ENCODE peak calls at places on chromosome 11, in eight cellular contexts. One of them, this sample, is unnamed.

GRCh38 chr11:50246183-50246582 is 213.5 kb downstream of the OR4C45 start:
- DNase-seq in PC-9: no peak
- DNase-seq in lower lobe of right lung: no peak
- DNase-seq in stimulated activated CD4-positive, alpha-beta T cell treated with anti-CD3 and anti-CD28 coated beads, Interleukin-2, amount 100 ng/mL, for 4 hours: no peak
- DNase-seq in brain pericyte: no peak
- DNase-seq in NCI-H526 treated with DMSO at 0.1 percent for 48 hours: no peak
- DNase-seq in stimulated activated CD8-positive, alpha-beta memory T cell treated with anti-CD3 and anti-CD28 coated beads, Interleukin-15, amount 100 ng/mL, for 1 hour: no peak
- DNase-seq in DMS153: no peak
- DNase-seq in this sample: no peak

GRCh38 chr11:93870616-93871015 is 20.2 kb upstream of the VSTM5 start:
- DNase-seq in PC-9: no peak
- DNase-seq in lower lobe of right lung: no peak
- DNase-seq in stimulated activated CD4-positive, alpha-beta T cell treated with anti-CD3 and anti-CD28 coated beads, Interleukin-2, amount 100 ng/mL, for 4 hours: no peak
- DNase-seq in brain pericyte: no peak
- DNase-seq in NCI-H526 treated with DMSO at 0.1 percent for 48 hours: no peak
- DNase-seq in stimulated activated CD8-positive, alpha-beta memory T cell treated with anti-CD3 and anti-CD28 coated beads, Interleukin-15, amount 100 ng/mL, for 1 hour: no peak
- DNase-seq in DMS153: no peak
- DNase-seq in this sample: no peak

GRCh38 chr11:110126936-110127335 is 33.7 kb downstream of the ZC3H12C start:
- DNase-seq in PC-9: no peak
- DNase-seq in lower lobe of right lung: no peak
- DNase-seq in stimulated activated CD4-positive, alpha-beta T cell treated with anti-CD3 and anti-CD28 coated beads, Interleukin-2, amount 100 ng/mL, for 4 hours: no peak
- DNase-seq in brain pericyte: no peak
- DNase-seq in NCI-H526 treated with DMSO at 0.1 percent for 48 hours: no peak
- DNase-seq in stimulated activated CD8-positive, alpha-beta memory T cell treated with anti-CD3 and anti-CD28 coated beads, Interleukin-15, amount 100 ng/mL, for 1 hour: no peak
- DNase-seq in DMS153: no peak
- DNase-seq in this sample: no peak

GRCh38 chr11:118126082-118126838 is 26.4 kb downstream of the SCN4B start:
- DNase-seq in PC-9: no peak
- DNase-seq in lower lobe of right lung: no peak
- DNase-seq in stimulated activated CD4-positive, alpha-beta T cell treated with anti-CD3 and anti-CD28 coated beads, Interleukin-2, amount 100 ng/mL, for 4 hours: no peak
- DNase-seq in brain pericyte: no peak
- DNase-seq in NCI-H526 treated with DMSO at 0.1 percent for 48 hours: peak; percentile 65
- DNase-seq in stimulated activated CD8-positive, alpha-beta memory T cell treated with anti-CD3 and anti-CD28 coated beads, Interleukin-15, amount 100 ng/mL, for 1 hour: no peak
- DNase-seq in DMS153: peak; percentile 79
- DNase-seq in this sample: no peak

GRCh38 chr11:65505434-65506315 is 6.8 kb downstream of the MALAT1 start:
- DNase-seq in PC-9: no peak
- DNase-seq in lower lobe of right lung: no peak
- DNase-seq in stimulated activated CD4-positive, alpha-beta T cell treated with anti-CD3 and anti-CD28 coated beads, Interleukin-2, amount 100 ng/mL, for 4 hours: no peak
- DNase-seq in brain pericyte: no peak
- DNase-seq in NCI-H526 treated with DMSO at 0.1 percent for 48 hours: no peak
- DNase-seq in stimulated activated CD8-positive, alpha-beta memory T cell treated with anti-CD3 and anti-CD28 coated beads, Interleukin-15, amount 100 ng/mL, for 1 hour: no peak
- DNase-seq in DMS153: no peak
- DNase-seq in this sample: no peak

GRCh38 chr11:819943-820649 is 1.4 kb downstream of the PNPLA2 start:
- DNase-seq in PC-9: peak; percentile 87
- DNase-seq in lower lobe of right lung: peak; percentile 97
- DNase-seq in stimulated activated CD4-positive, alpha-beta T cell treated with anti-CD3 and anti-CD28 coated beads, Interleukin-2, amount 100 ng/mL, for 4 hours: peak; percentile 84
- DNase-seq in brain pericyte: no peak
- DNase-seq in NCI-H526 treated with DMSO at 0.1 percent for 48 hours: peak; percentile 51
- DNase-seq in stimulated activated CD8-positive, alpha-beta memory T cell treated with anti-CD3 and anti-CD28 coated beads, Interleukin-15, amount 100 ng/mL, for 1 hour: peak; percentile 88
- DNase-seq in DMS153: peak; percentile 85
- DNase-seq in this sample: peak; percentile 52

GRCh38 chr11:13465909-13466371 is 2.9 kb upstream of the BTBD10 start:
- DNase-seq in PC-9: peak; percentile 3
- DNase-seq in lower lobe of right lung: no peak
- DNase-seq in stimulated activated CD4-positive, alpha-beta T cell treated with anti-CD3 and anti-CD28 coated beads, Interleukin-2, amount 100 ng/mL, for 4 hours: no peak
- DNase-seq in brain pericyte: no peak
- DNase-seq in NCI-H526 treated with DMSO at 0.1 percent for 48 hours: peak; percentile 71
- DNase-seq in stimulated activated CD8-positive, alpha-beta memory T cell treated with anti-CD3 and anti-CD28 coated beads, Interleukin-15, amount 100 ng/mL, for 1 hour: no peak
- DNase-seq in DMS153: no peak
- DNase-seq in this sample: peak; percentile 62

GRCh38 chr11:101686514-101686913 is 102.7 kb upstream of the TRPC6 start:
- DNase-seq in PC-9: peak; percentile 56
- DNase-seq in lower lobe of right lung: no peak
- DNase-seq in stimulated activated CD4-positive, alpha-beta T cell treated with anti-CD3 and anti-CD28 coated beads, Interleukin-2, amount 100 ng/mL, for 4 hours: no peak
- DNase-seq in brain pericyte: peak; percentile 53
- DNase-seq in NCI-H526 treated with DMSO at 0.1 percent for 48 hours: no peak
- DNase-seq in stimulated activated CD8-positive, alpha-beta memory T cell treated with anti-CD3 and anti-CD28 coated beads, Interleukin-15, amount 100 ng/mL, for 1 hour: no peak
- DNase-seq in DMS153: no peak
- DNase-seq in this sample: peak; percentile 86

GRCh38 chr11:66639066-66639813 is 737 bp downstream of the RBM4 start:
- DNase-seq in PC-9: no peak
- DNase-seq in lower lobe of right lung: no peak
- DNase-seq in stimulated activated CD4-positive, alpha-beta T cell treated with anti-CD3 and anti-CD28 coated beads, Interleukin-2, amount 100 ng/mL, for 4 hours: no peak
- DNase-seq in brain pericyte: no peak
- DNase-seq in NCI-H526 treated with DMSO at 0.1 percent for 48 hours: no peak
- DNase-seq in stimulated activated CD8-positive, alpha-beta memory T cell treated with anti-CD3 and anti-CD28 coated beads, Interleukin-15, amount 100 ng/mL, for 1 hour: no peak
- DNase-seq in DMS153: no peak
- DNase-seq in this sample: no peak

GRCh38 chr11:18548001-18548400 is 21.3 kb upstream of the TSG101 start:
- DNase-seq in PC-9: no peak
- DNase-seq in lower lobe of right lung: no peak
- DNase-seq in stimulated activated CD4-positive, alpha-beta T cell treated with anti-CD3 and anti-CD28 coated beads, Interleukin-2, amount 100 ng/mL, for 4 hours: no peak
- DNase-seq in brain pericyte: no peak
- DNase-seq in NCI-H526 treated with DMSO at 0.1 percent for 48 hours: no peak
- DNase-seq in stimulated activated CD8-positive, alpha-beta memory T cell treated with anti-CD3 and anti-CD28 coated beads, Interleukin-15, amount 100 ng/mL, for 1 hour: no peak
- DNase-seq in DMS153: no peak
- DNase-seq in this sample: no peak

GRCh38 chr11:93498099-93499040 is 44.8 kb downstream of the SMCO4 start:
- DNase-seq in PC-9: no peak
- DNase-seq in lower lobe of right lung: no peak
- DNase-seq in stimulated activated CD4-positive, alpha-beta T cell treated with anti-CD3 and anti-CD28 coated beads, Interleukin-2, amount 100 ng/mL, for 4 hours: no peak
- DNase-seq in brain pericyte: no peak
- DNase-seq in NCI-H526 treated with DMSO at 0.1 percent for 48 hours: peak; percentile 96
- DNase-seq in stimulated activated CD8-positive, alpha-beta memory T cell treated with anti-CD3 and anti-CD28 coated beads, Interleukin-15, amount 100 ng/mL, for 1 hour: no peak
- DNase-seq in DMS153: no peak
- DNase-seq in this sample: peak; percentile 31

GRCh38 chr11:19552100-19552499 is 160.5 kb upstream of the NAV2 start:
- DNase-seq in PC-9: no peak
- DNase-seq in lower lobe of right lung: no peak
- DNase-seq in stimulated activated CD4-positive, alpha-beta T cell treated with anti-CD3 and anti-CD28 coated beads, Interleukin-2, amount 100 ng/mL, for 4 hours: no peak
- DNase-seq in brain pericyte: no peak
- DNase-seq in NCI-H526 treated with DMSO at 0.1 percent for 48 hours: no peak
- DNase-seq in stimulated activated CD8-positive, alpha-beta memory T cell treated with anti-CD3 and anti-CD28 coated beads, Interleukin-15, amount 100 ng/mL, for 1 hour: no peak
- DNase-seq in DMS153: no peak
- DNase-seq in this sample: no peak

GRCh38 chr11:11748706-11749365 is 92.9 kb upstream of the USP47 start:
- DNase-seq in PC-9: no peak
- DNase-seq in lower lobe of right lung: no peak
- DNase-seq in stimulated activated CD4-positive, alpha-beta T cell treated with anti-CD3 and anti-CD28 coated beads, Interleukin-2, amount 100 ng/mL, for 4 hours: no peak
- DNase-seq in brain pericyte: no peak
- DNase-seq in NCI-H526 treated with DMSO at 0.1 percent for 48 hours: no peak
- DNase-seq in stimulated activated CD8-positive, alpha-beta memory T cell treated with anti-CD3 and anti-CD28 coated beads, Interleukin-15, amount 100 ng/mL, for 1 hour: no peak
- DNase-seq in DMS153: no peak
- DNase-seq in this sample: peak; percentile 50

GRCh38 chr11:120197254-120197891 is 13.5 kb upstream of the OAF start:
- DNase-seq in PC-9: no peak
- DNase-seq in lower lobe of right lung: no peak
- DNase-seq in stimulated activated CD4-positive, alpha-beta T cell treated with anti-CD3 and anti-CD28 coated beads, Interleukin-2, amount 100 ng/mL, for 4 hours: no peak
- DNase-seq in brain pericyte: no peak
- DNase-seq in NCI-H526 treated with DMSO at 0.1 percent for 48 hours: no peak
- DNase-seq in stimulated activated CD8-positive, alpha-beta memory T cell treated with anti-CD3 and anti-CD28 coated beads, Interleukin-15, amount 100 ng/mL, for 1 hour: no peak
- DNase-seq in DMS153: no peak
- DNase-seq in this sample: no peak

GRCh38 chr11:1458340-1459218 is 28.0 kb downstream of the MOB2 start:
- DNase-seq in PC-9: peak; percentile 17
- DNase-seq in lower lobe of right lung: peak; percentile 85
- DNase-seq in stimulated activated CD4-positive, alpha-beta T cell treated with anti-CD3 and anti-CD28 coated beads, Interleukin-2, amount 100 ng/mL, for 4 hours: no peak
- DNase-seq in brain pericyte: no peak
- DNase-seq in NCI-H526 treated with DMSO at 0.1 percent for 48 hours: peak; percentile 91
- DNase-seq in stimulated activated CD8-positive, alpha-beta memory T cell treated with anti-CD3 and anti-CD28 coated beads, Interleukin-15, amount 100 ng/mL, for 1 hour: no peak
- DNase-seq in DMS153: no peak
- DNase-seq in this sample: peak; percentile 8

GRCh38 chr11:612201-612960 is 3.4 kb downstream of the IRF7 start:
- DNase-seq in PC-9: peak; percentile 31
- DNase-seq in lower lobe of right lung: no peak
- DNase-seq in stimulated activated CD4-positive, alpha-beta T cell treated with anti-CD3 and anti-CD28 coated beads, Interleukin-2, amount 100 ng/mL, for 4 hours: no peak
- DNase-seq in brain pericyte: no peak
- DNase-seq in NCI-H526 treated with DMSO at 0.1 percent for 48 hours: no peak
- DNase-seq in stimulated activated CD8-positive, alpha-beta memory T cell treated with anti-CD3 and anti-CD28 coated beads, Interleukin-15, amount 100 ng/mL, for 1 hour: no peak
- DNase-seq in DMS153: no peak
- DNase-seq in this sample: peak; percentile 63

GRCh38 chr11:63459586-63459985 is 31.4 kb downstream of the PLAAT5 start:
- DNase-seq in PC-9: peak; percentile 15
- DNase-seq in lower lobe of right lung: no peak
- DNase-seq in stimulated activated CD4-positive, alpha-beta T cell treated with anti-CD3 and anti-CD28 coated beads, Interleukin-2, amount 100 ng/mL, for 4 hours: no peak
- DNase-seq in brain pericyte: peak; percentile 11
- DNase-seq in NCI-H526 treated with DMSO at 0.1 percent for 48 hours: no peak
- DNase-seq in stimulated activated CD8-positive, alpha-beta memory T cell treated with anti-CD3 and anti-CD28 coated beads, Interleukin-15, amount 100 ng/mL, for 1 hour: no peak
- DNase-seq in DMS153: no peak
- DNase-seq in this sample: no peak

GRCh38 chr11:117146521-117146920 is 2.4 kb downstream of the PAFAH1B2 start:
- DNase-seq in PC-9: no peak
- DNase-seq in lower lobe of right lung: no peak
- DNase-seq in stimulated activated CD4-positive, alpha-beta T cell treated with anti-CD3 and anti-CD28 coated beads, Interleukin-2, amount 100 ng/mL, for 4 hours: no peak
- DNase-seq in brain pericyte: no peak
- DNase-seq in NCI-H526 treated with DMSO at 0.1 percent for 48 hours: no peak
- DNase-seq in stimulated activated CD8-positive, alpha-beta memory T cell treated with anti-CD3 and anti-CD28 coated beads, Interleukin-15, amount 100 ng/mL, for 1 hour: no peak
- DNase-seq in DMS153: no peak
- DNase-seq in this sample: peak; percentile 48

GRCh38 chr11:55669376-55669775 is 7.4 kb downstream of the OR4C6 start:
- DNase-seq in PC-9: no peak
- DNase-seq in lower lobe of right lung: no peak
- DNase-seq in stimulated activated CD4-positive, alpha-beta T cell treated with anti-CD3 and anti-CD28 coated beads, Interleukin-2, amount 100 ng/mL, for 4 hours: no peak
- DNase-seq in brain pericyte: no peak
- DNase-seq in NCI-H526 treated with DMSO at 0.1 percent for 48 hours: no peak
- DNase-seq in stimulated activated CD8-positive, alpha-beta memory T cell treated with anti-CD3 and anti-CD28 coated beads, Interleukin-15, amount 100 ng/mL, for 1 hour: no peak
- DNase-seq in DMS153: no peak
- DNase-seq in this sample: no peak

GRCh38 chr11:116601734-116602636 is 170.8 kb downstream of the BUD13 start:
- DNase-seq in PC-9: no peak
- DNase-seq in lower lobe of right lung: no peak
- DNase-seq in stimulated activated CD4-positive, alpha-beta T cell treated with anti-CD3 and anti-CD28 coated beads, Interleukin-2, amount 100 ng/mL, for 4 hours: no peak
- DNase-seq in brain pericyte: no peak
- DNase-seq in NCI-H526 treated with DMSO at 0.1 percent for 48 hours: no peak
- DNase-seq in stimulated activated CD8-positive, alpha-beta memory T cell treated with anti-CD3 and anti-CD28 coated beads, Interleukin-15, amount 100 ng/mL, for 1 hour: no peak
- DNase-seq in DMS153: peak; percentile 11
- DNase-seq in this sample: no peak

GRCh38 chr11:72787262-72788104 is 6.4 kb downstream of the STARD10 start:
- DNase-seq in PC-9: no peak
- DNase-seq in lower lobe of right lung: no peak
- DNase-seq in stimulated activated CD4-positive, alpha-beta T cell treated with anti-CD3 and anti-CD28 coated beads, Interleukin-2, amount 100 ng/mL, for 4 hours: no peak
- DNase-seq in brain pericyte: no peak
- DNase-seq in NCI-H526 treated with DMSO at 0.1 percent for 48 hours: no peak
- DNase-seq in stimulated activated CD8-positive, alpha-beta memory T cell treated with anti-CD3 and anti-CD28 coated beads, Interleukin-15, amount 100 ng/mL, for 1 hour: no peak
- DNase-seq in DMS153: peak; percentile 95
- DNase-seq in this sample: no peak

GRCh38 chr11:63554901-63555218 is 8.3 kb downstream of the PLAAT2 start:
- DNase-seq in PC-9: no peak
- DNase-seq in lower lobe of right lung: no peak
- DNase-seq in stimulated activated CD4-positive, alpha-beta T cell treated with anti-CD3 and anti-CD28 coated beads, Interleukin-2, amount 100 ng/mL, for 4 hours: no peak
- DNase-seq in brain pericyte: no peak
- DNase-seq in NCI-H526 treated with DMSO at 0.1 percent for 48 hours: no peak
- DNase-seq in stimulated activated CD8-positive, alpha-beta memory T cell treated with anti-CD3 and anti-CD28 coated beads, Interleukin-15, amount 100 ng/mL, for 1 hour: no peak
- DNase-seq in DMS153: no peak
- DNase-seq in this sample: no peak

GRCh38 chr11:102197759-102198158 is 87.5 kb downstream of the YAP1 start:
- DNase-seq in PC-9: no peak
- DNase-seq in lower lobe of right lung: no peak
- DNase-seq in stimulated activated CD4-positive, alpha-beta T cell treated with anti-CD3 and anti-CD28 coated beads, Interleukin-2, amount 100 ng/mL, for 4 hours: no peak
- DNase-seq in brain pericyte: no peak
- DNase-seq in NCI-H526 treated with DMSO at 0.1 percent for 48 hours: peak; percentile 99
- DNase-seq in stimulated activated CD8-positive, alpha-beta memory T cell treated with anti-CD3 and anti-CD28 coated beads, Interleukin-15, amount 100 ng/mL, for 1 hour: no peak
- DNase-seq in DMS153: no peak
- DNase-seq in this sample: no peak

GRCh38 chr11:119793335-119793984 is 64.5 kb upstream of the NECTIN1 start:
- DNase-seq in PC-9: no peak
- DNase-seq in lower lobe of right lung: no peak
- DNase-seq in stimulated activated CD4-positive, alpha-beta T cell treated with anti-CD3 and anti-CD28 coated beads, Interleukin-2, amount 100 ng/mL, for 4 hours: no peak
- DNase-seq in brain pericyte: no peak
- DNase-seq in NCI-H526 treated with DMSO at 0.1 percent for 48 hours: no peak
- DNase-seq in stimulated activated CD8-positive, alpha-beta memory T cell treated with anti-CD3 and anti-CD28 coated beads, Interleukin-15, amount 100 ng/mL, for 1 hour: no peak
- DNase-seq in DMS153: no peak
- DNase-seq in this sample: no peak

GRCh38 chr11:115383431-115383830 is 120.8 kb downstream of the CADM1 start:
- DNase-seq in PC-9: no peak
- DNase-seq in lower lobe of right lung: no peak
- DNase-seq in stimulated activated CD4-positive, alpha-beta T cell treated with anti-CD3 and anti-CD28 coated beads, Interleukin-2, amount 100 ng/mL, for 4 hours: no peak
- DNase-seq in brain pericyte: no peak
- DNase-seq in NCI-H526 treated with DMSO at 0.1 percent for 48 hours: no peak
- DNase-seq in stimulated activated CD8-positive, alpha-beta memory T cell treated with anti-CD3 and anti-CD28 coated beads, Interleukin-15, amount 100 ng/mL, for 1 hour: no peak
- DNase-seq in DMS153: no peak
- DNase-seq in this sample: no peak

GRCh38 chr11:120706257-120706656 is 194.7 kb downstream of the GRIK4 start:
- DNase-seq in PC-9: no peak
- DNase-seq in lower lobe of right lung: no peak
- DNase-seq in stimulated activated CD4-positive, alpha-beta T cell treated with anti-CD3 and anti-CD28 coated beads, Interleukin-2, amount 100 ng/mL, for 4 hours: no peak
- DNase-seq in brain pericyte: no peak
- DNase-seq in NCI-H526 treated with DMSO at 0.1 percent for 48 hours: no peak
- DNase-seq in stimulated activated CD8-positive, alpha-beta memory T cell treated with anti-CD3 and anti-CD28 coated beads, Interleukin-15, amount 100 ng/mL, for 1 hour: no peak
- DNase-seq in DMS153: no peak
- DNase-seq in this sample: no peak

GRCh38 chr11:130208241-130209127 is 48.9 kb downstream of the ST14 start:
- DNase-seq in PC-9: no peak
- DNase-seq in lower lobe of right lung: peak; percentile 41
- DNase-seq in stimulated activated CD4-positive, alpha-beta T cell treated with anti-CD3 and anti-CD28 coated beads, Interleukin-2, amount 100 ng/mL, for 4 hours: no peak
- DNase-seq in brain pericyte: no peak
- DNase-seq in NCI-H526 treated with DMSO at 0.1 percent for 48 hours: no peak
- DNase-seq in stimulated activated CD8-positive, alpha-beta memory T cell treated with anti-CD3 and anti-CD28 coated beads, Interleukin-15, amount 100 ng/mL, for 1 hour: no peak
- DNase-seq in DMS153: no peak
- DNase-seq in this sample: no peak

This sample was measured in foreskin fibroblast.